ENCODE peak calls at places on chromosomes 4 and X, in six cellular contexts. M, U, F, K, S and C are unnamed samples.
A peak's percentile ranks its signal among the peaks of the same experiment; 100 is the strongest.

GRCh38 chr4:156941940-156942548 is 29.6 kb downstream of the PDGFC start:
- DNase-seq in M (no peak), U (peak; percentile 80), F (peak; percentile 78), K (peak; percentile 97), S (peak; percentile 90), C (peak; percentile 88)

GRCh38 chr4:5383191-5383980 is 325.0 kb downstream of the EVC2 start:
- DNase-seq in M (no peak), U (no peak), F (no peak), K (no peak), S (no peak), C (no peak)

GRCh38 chrX:134631404-134632346 is 26.6 kb downstream of the PLAC1 start:
- DNase-seq in M (no peak), U (no peak), F (no peak), K (peak; percentile 96), S (no peak), C (no peak)

GRCh38 chr4:40564815-40565505 is 64.7 kb downstream of the RBM47 start:
- DNase-seq in M (peak; percentile 13), U (no peak), F (peak; percentile 57), K (no peak), S (no peak), C (no peak)

GRCh38 chr4:176469546-176469945 is 149.8 kb downstream of the SPCS3 start:
- DNase-seq in M (no peak), U (no peak), F (no peak), K (no peak), S (no peak), C (no peak)

GRCh38 chrX:111262086-111262485 is 8.2 kb downstream of the CAPN6 start:
- DNase-seq in M (no peak), U (no peak), F (no peak), K (no peak), S (no peak), C (no peak)

GRCh38 chrX:43121637-43122036 is 343.7 kb upstream of the PPP1R2C start:
- DNase-seq in M (no peak), U (peak; percentile 9), F (peak; percentile 6), K (peak; percentile 0), S (no peak), C (peak; percentile 11)

GRCh38 chr4:40480291-40480690 is 145.2 kb downstream of the CHRNA9 start:
- DNase-seq in M (no peak), U (no peak), F (no peak), K (no peak), S (no peak), C (no peak)

GRCh38 chrX:74090049-74090448 is 213.9 kb upstream of the ZCCHC13 start:
- DNase-seq in M (no peak), U (no peak), F (no peak), K (no peak), S (no peak), C (no peak)

GRCh38 chrX:77785400-77785745 is 643 bp downstream of the ATRX start:
- DNase-seq in M (no peak), U (peak; percentile 16), F (peak; percentile 35), K (peak; percentile 46), S (peak; percentile 30), C (no peak)

GRCh38 chr4:168514249-168514852 is 17.5 kb downstream of the PALLD start:
- DNase-seq in M (peak; percentile 35), U (peak; percentile 24), F (peak; percentile 57), K (peak; percentile 70), S (peak; percentile 71), C (peak; percentile 65)

GRCh38 chrX:146259207-146259606 is 441.6 kb downstream of the SLITRK2 start:
- DNase-seq in M (no peak), U (no peak), F (no peak), K (no peak), S (no peak), C (no peak)

GRCh38 chr4:112060212-112060611 is 85.0 kb upstream of the FAM241A start:
- DNase-seq in M (peak; percentile 30), U (no peak), F (peak; percentile 75), K (peak; percentile 23), S (peak; percentile 59), C (peak; percentile 59)

GRCh38 chr4:182642831-182643230 is 274.4 kb downstream of the DCTD start:
- DNase-seq in M (peak; percentile 27), U (no peak), F (no peak), K (peak; percentile 60), S (peak; percentile 21), C (peak; percentile 54)

GRCh38 chr4:177393236-177393635 is 49.0 kb downstream of the AGA start:
- DNase-seq in M (no peak), U (no peak), F (no peak), K (no peak), S (no peak), C (no peak)

GRCh38 chr4:95049838-95050237 is 292.1 kb downstream of the BMPR1B start:
- DNase-seq in M (no peak), U (no peak), F (no peak), K (peak; percentile 34), S (no peak), C (no peak)

GRCh38 chr4:16236402-16237023 is 10.2 kb upstream of the TAPT1 start:
- DNase-seq in M (no peak), U (no peak), F (no peak), K (no peak), S (no peak), C (no peak)

GRCh38 chrX:2500681-2501151 is at the start of the genes DHRSX and ZBED1:
- DNase-seq in M (peak; percentile 27), U (no peak), F (no peak), K (peak; percentile 12), S (peak; percentile 9), C (no peak)

GRCh38 chr4:140252742-140253555 is 99.0 kb upstream of the MAML3 start:
- DNase-seq in M (peak; percentile 26), U (peak; percentile 58), F (peak; percentile 74), K (peak; percentile 72), S (peak; percentile 78), C (peak; percentile 93)

GRCh38 chrX:69074726-69075125 is 90.5 kb downstream of the PJA1 start:
- DNase-seq in M (no peak), U (no peak), F (no peak), K (no peak), S (no peak), C (no peak)

GRCh38 chr4:184453402-184454160 is 20.8 kb downstream of the IRF2 start:
- DNase-seq in M (peak; percentile 87), U (peak; percentile 68), F (peak; percentile 47), K (peak; percentile 83), S (peak; percentile 42), C (peak; percentile 80)

GRCh38 chr4:121408-122084 is 2.8 kb upstream of the ZNF718 start:
- DNase-seq in M (no peak), U (no peak), F (no peak), K (no peak), S (no peak), C (no peak)

GRCh38 chr4:99661907-99662306 is 4.3 kb upstream of the C4orf54 start:
- DNase-seq in M (no peak), U (no peak), F (no peak), K (no peak), S (no peak), C (no peak)

GRCh38 chr4:106266201-106266600 is 49.8 kb downstream of the TBCK start:
- DNase-seq in M (peak; percentile 52), U (peak; percentile 37), F (peak; percentile 53), K (peak; percentile 67), S (peak; percentile 55), C (peak; percentile 72)

GRCh38 chr4:182736207-182736606 is 181.0 kb downstream of the DCTD start:
- DNase-seq in M (no peak), U (peak; percentile 84), F (no peak), K (no peak), S (no peak), C (no peak)

GRCh38 chr4:42458686-42459085 is 61.4 kb downstream of the SHISA3 start:
- DNase-seq in M (no peak), U (no peak), F (no peak), K (no peak), S (no peak), C (no peak)

GRCh38 chrX:23840674-23841073 is 57.7 kb downstream of the SAT1 start:
- DNase-seq in M (no peak), U (no peak), F (peak; percentile 18), K (no peak), S (no peak), C (no peak)

GRCh38 chrX:37786666-37787337 is 6.9 kb downstream of the CYBB start:
- DNase-seq in M (peak; percentile 79), U (no peak), F (no peak), K (no peak), S (no peak), C (no peak)

GRCh38 chrX:154902408-154902807 is 16.3 kb downstream of the F8A1 start:
- DNase-seq in M (no peak), U (no peak), F (no peak), K (no peak), S (no peak), C (no peak)

GRCh38 chr4:145484240-145484846 is 2.7 kb downstream of the SMAD1 start:
- DNase-seq in M (no peak), U (no peak), F (no peak), K (no peak), S (no peak), C (peak; percentile 47)

GRCh38 chr4:145481164-145481941 is at the start of gene SMAD1:
- DNase-seq in M (peak; percentile 73), U (peak; percentile 87), F (peak; percentile 84), K (peak; percentile 86), S (peak; percentile 81), C (peak; percentile 76)

GRCh38 chr4:145482209-145483021 is 762 bp downstream of the SMAD1 start:
- DNase-seq in M (peak; percentile 53), U (peak; percentile 69), F (peak; percentile 77), K (peak; percentile 83), S (peak; percentile 66), C (peak; percentile 79)

GRCh38 chr4:145480257-145480656 is 1.4 kb upstream of the SMAD1 start:
- DNase-seq in M (no peak), U (peak; percentile 24), F (no peak), K (no peak), S (peak; percentile 27), C (no peak)

GRCh38 chr4:145481942-145482208 is 222 bp downstream of the SMAD1 start:
- DNase-seq in M (no peak), U (no peak), F (no peak), K (no peak), S (no peak), C (no peak)
- TF ChIP-seq EZH2 in M (no peak), U (no peak), F (no peak), K (no peak), S (no peak), C (no peak)

GRCh38 chr4:1421650-1422049 is 15.4 kb upstream of the NKX1-1 start:
- DNase-seq in M (no peak), U (no peak), F (no peak), K (no peak), S (no peak), C (no peak)

GRCh38 chr4:1427010-1427409 is 20.8 kb upstream of the NKX1-1 start:
- DNase-seq in M (no peak), U (no peak), F (no peak), K (no peak), S (no peak), C (no peak)
- TF ChIP-seq EZH2 in M (no peak), U (no peak), F (no peak), K (no peak), S (no peak), C (no peak)

DNA sequence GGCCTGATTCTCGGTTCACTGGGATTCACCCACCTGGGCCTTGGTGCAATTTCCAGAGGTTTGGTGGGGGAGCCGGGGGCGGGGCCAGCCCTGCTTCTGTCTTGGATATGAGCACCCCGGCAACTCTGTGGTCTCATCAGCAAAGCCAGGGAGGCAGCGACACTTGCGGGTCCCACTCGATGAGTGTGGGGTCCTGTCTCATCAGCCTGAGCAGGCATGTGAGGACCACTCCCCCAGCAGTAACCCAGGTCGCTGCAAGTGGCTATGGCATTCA is 19.0 kb downstream of the ADRA2C start:
- DNase-seq in M (no peak), U (no peak), F (no peak), K (no peak), S (no peak), C (no peak)
- TF ChIP-seq EZH2 in M (no peak), U (no peak), F (no peak), K (no peak), S (no peak), C (no peak)

GRCh38 chr4:24969486-24969885 is 56.6 kb upstream of the CCDC149 start:
- DNase-seq in M (no peak), U (no peak), F (no peak), K (no peak), S (no peak), C (no peak)
- TF ChIP-seq EZH2 in M (no peak), U (no peak), F (no peak), K (no peak), S (no peak), C (no peak)